ENCODE peak calls at places on chromosomes 3 and 15, in six cellular contexts. One of them, this sample, is unnamed.

GRCh38 chr3:87468938-87469337 is 192.6 kb upstream of the POU1F1 start:
- DNase-seq in tibial artery: no peak
- DNase-seq in cardiac muscle cell: no peak
- DNase-seq in tibial nerve: no peak
- DNase-seq in right lobe of liver: no peak
- DNase-seq in fibroblast of lung: no peak
- DNase-seq in this sample: no peak

GRCh38 chr3:36380171-36381031 is at the start of gene STAC:
- DNase-seq in cardiac muscle cell: peak; percentile 12
- DNase-seq in right lobe of liver: peak; percentile 46
- DNase-seq in fibroblast of lung: no peak
- DNase-seq in tibial nerve: no peak
- DNase-seq in tibial artery: peak; percentile 22
- DNase-seq in this sample: peak; percentile 72

GRCh38 chr3:32175607-32176197 is 62.8 kb upstream of the CMTM8 start:
- DNase-seq in tibial artery: no peak
- DNase-seq in right lobe of liver: no peak
- DNase-seq in cardiac muscle cell: peak; percentile 78
- DNase-seq in tibial nerve: no peak
- DNase-seq in fibroblast of lung: peak; percentile 78
- DNase-seq in this sample: no peak

GRCh38 chr3:15803913-15804312 is 6.1 kb upstream of the ANKRD28 start:
- DNase-seq in cardiac muscle cell: no peak
- DNase-seq in fibroblast of lung: no peak
- DNase-seq in tibial nerve: no peak
- DNase-seq in tibial artery: no peak
- DNase-seq in right lobe of liver: no peak
- DNase-seq in this sample: no peak

GRCh38 chr3:184693011-184693975 is 18.6 kb downstream of the MAGEF1 start:
- DNase-seq in cardiac muscle cell: no peak
- DNase-seq in fibroblast of lung: no peak
- DNase-seq in right lobe of liver: no peak
- DNase-seq in tibial artery: no peak
- DNase-seq in tibial nerve: no peak
- DNase-seq in this sample: no peak

GRCh38 chr15:67501177-67501835 is 19.6 kb upstream of the C15orf61 start:
- DNase-seq in right lobe of liver: no peak
- DNase-seq in cardiac muscle cell: peak; percentile 55
- DNase-seq in fibroblast of lung: peak; percentile 76
- DNase-seq in tibial artery: no peak
- DNase-seq in tibial nerve: no peak
- DNase-seq in this sample: no peak

GRCh38 chr3:149581681-149582349 is 76.0 kb downstream of the WWTR1 start:
- DNase-seq in fibroblast of lung: peak; percentile 84
- DNase-seq in tibial nerve: no peak
- DNase-seq in right lobe of liver: no peak
- DNase-seq in tibial artery: peak; percentile 51
- DNase-seq in cardiac muscle cell: peak; percentile 71
- DNase-seq in this sample: peak; percentile 79

GRCh38 chr3:51393096-51393495 is 2.0 kb downstream of the RBM15B start:
- DNase-seq in tibial nerve: no peak
- DNase-seq in fibroblast of lung: no peak
- DNase-seq in cardiac muscle cell: no peak
- DNase-seq in right lobe of liver: no peak
- DNase-seq in tibial artery: no peak
- DNase-seq in this sample: no peak

GRCh38 chr3:160685144-160685766 is 8.3 kb downstream of the ARL14 start:
- DNase-seq in right lobe of liver: no peak
- DNase-seq in fibroblast of lung: no peak
- DNase-seq in tibial nerve: no peak
- DNase-seq in cardiac muscle cell: no peak
- DNase-seq in tibial artery: no peak
- DNase-seq in this sample: no peak

GRCh38 chr3:100605358-100605757 is 4.0 kb upstream of the ADGRG7 start:
- DNase-seq in tibial artery: no peak
- DNase-seq in right lobe of liver: no peak
- DNase-seq in cardiac muscle cell: no peak
- DNase-seq in fibroblast of lung: no peak
- DNase-seq in tibial nerve: no peak
- DNase-seq in this sample: no peak

GRCh38 chr3:100609963-100610362 is 562 bp downstream of the ADGRG7 start:
- DNase-seq in cardiac muscle cell: no peak
- DNase-seq in tibial artery: no peak
- DNase-seq in fibroblast of lung: no peak
- DNase-seq in tibial nerve: no peak
- DNase-seq in right lobe of liver: no peak
- DNase-seq in this sample: no peak

GRCh38 chr3:100611221-100611620 is 1.8 kb downstream of the ADGRG7 start:
- DNase-seq in cardiac muscle cell: no peak
- DNase-seq in right lobe of liver: no peak
- DNase-seq in tibial artery: no peak
- DNase-seq in fibroblast of lung: no peak
- DNase-seq in tibial nerve: no peak
- DNase-seq in this sample: no peak

GRCh38 chr3:100606894-100607512 is 2.4 kb upstream of the ADGRG7 start:
- DNase-seq in tibial artery: no peak
- DNase-seq in cardiac muscle cell: no peak
- DNase-seq in right lobe of liver: no peak
- DNase-seq in fibroblast of lung: no peak
- DNase-seq in tibial nerve: no peak
- DNase-seq in this sample: no peak

DNA sequence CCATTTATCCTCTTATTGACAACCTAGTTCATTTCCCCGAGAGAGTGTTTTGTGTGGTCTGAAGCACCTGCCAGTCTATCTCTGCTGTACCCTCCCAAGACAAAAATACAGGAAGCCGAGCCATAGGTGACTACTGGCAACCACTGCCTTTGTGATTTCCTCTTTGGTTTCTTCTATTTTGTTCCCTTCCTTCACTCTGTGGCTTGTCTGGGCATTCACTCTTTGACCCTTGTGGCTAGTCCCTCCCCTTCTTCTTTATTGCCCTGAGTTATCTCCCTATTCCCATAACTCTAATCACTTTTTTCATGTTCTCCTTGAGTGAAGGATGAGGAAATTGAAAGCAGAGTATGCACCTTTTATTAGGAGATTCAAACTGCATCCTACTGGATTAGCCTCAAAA is at the start of gene ADGRG7:
- DNase-seq in right lobe of liver: no peak
- DNase-seq in cardiac muscle cell: no peak
- DNase-seq in fibroblast of lung: no peak
- DNase-seq in tibial artery: no peak
- DNase-seq in tibial nerve: no peak
- DNase-seq in this sample: no peak
- H3K4me3 ChIP-seq in right lobe of liver: no peak within 1 kb of the TSS
- H3K4me3 ChIP-seq in cardiac muscle cell: no peak within 1 kb of the TSS
- H3K4me3 ChIP-seq in fibroblast of lung: no peak within 1 kb of the TSS
- H3K4me3 ChIP-seq in tibial artery: no peak within 1 kb of the TSS
- H3K4me3 ChIP-seq in tibial nerve: no peak within 1 kb of the TSS
- H3K4me3 ChIP-seq in this sample: no peak within 1 kb of the TSS

GRCh38 chr15:40342421-40343313 is 1.9 kb upstream of the CCDC9B start:
- DNase-seq in right lobe of liver: no peak
- DNase-seq in fibroblast of lung: no peak
- DNase-seq in tibial artery: no peak
- DNase-seq in tibial nerve: no peak
- DNase-seq in cardiac muscle cell: peak; percentile 51
- DNase-seq in this sample: no peak

GRCh38 chr15:40340038-40340739 is 550 bp downstream of the CCDC9B start:
- DNase-seq in fibroblast of lung: peak; percentile 76
- DNase-seq in tibial artery: peak; percentile 88
- DNase-seq in cardiac muscle cell: peak; percentile 82
- DNase-seq in right lobe of liver: no peak
- DNase-seq in tibial nerve: no peak
- DNase-seq in this sample: peak; percentile 92

GRCh38 chr15:40338921-40339620 is 1.7 kb downstream of the CCDC9B start:
- DNase-seq in right lobe of liver: no peak
- DNase-seq in cardiac muscle cell: peak; percentile 76
- DNase-seq in tibial artery: no peak
- DNase-seq in fibroblast of lung: peak; percentile 58
- DNase-seq in tibial nerve: no peak
- DNase-seq in this sample: peak; percentile 84

GRCh38 chr15:40339621-40339945 is 1.2 kb downstream of the CCDC9B start:
- DNase-seq in cardiac muscle cell: no peak
- DNase-seq in tibial nerve: no peak
- DNase-seq in fibroblast of lung: no peak
- DNase-seq in tibial artery: no peak
- DNase-seq in right lobe of liver: no peak
- DNase-seq in this sample: no peak

DNA sequence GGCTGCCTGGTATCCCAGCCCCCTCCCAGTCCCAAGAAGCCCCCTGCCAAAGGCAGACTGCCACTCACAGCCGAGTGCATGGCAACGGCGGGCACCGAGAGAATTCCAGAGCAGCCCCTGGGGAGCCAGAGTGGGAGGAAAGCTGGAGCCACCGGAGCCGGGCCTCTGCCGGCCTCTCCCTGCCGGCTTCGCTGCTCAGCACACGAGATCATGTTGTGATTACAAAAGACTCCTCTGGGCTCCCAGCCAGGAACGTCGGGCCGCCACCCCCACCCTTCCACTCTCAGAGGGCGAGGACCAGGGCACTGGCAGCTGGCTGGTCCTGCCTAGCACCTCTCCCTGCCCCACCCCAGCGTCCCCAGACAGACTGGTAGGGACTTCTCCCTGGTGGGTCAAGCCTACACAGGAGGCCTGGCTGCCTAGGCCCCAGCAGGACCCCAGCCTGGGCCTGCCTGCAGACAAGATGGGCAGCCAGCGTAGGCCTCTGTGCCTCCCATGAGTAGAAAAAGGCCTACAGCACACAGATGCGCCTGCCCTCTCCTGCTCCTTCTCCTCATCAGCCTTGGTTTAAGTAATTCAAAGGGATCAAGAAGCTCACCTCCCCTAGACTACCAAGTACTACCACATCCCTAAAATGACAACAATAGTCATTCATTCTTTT is at the start of gene CCDC9B:
- DNase-seq in tibial nerve: peak; percentile 84
- DNase-seq in tibial artery: peak; percentile 92
- DNase-seq in fibroblast of lung: peak; percentile 91
- DNase-seq in cardiac muscle cell: peak; percentile 91
- DNase-seq in right lobe of liver: peak; percentile 94
- DNase-seq in this sample: peak; percentile 94
- H3K27ac ChIP-seq in tibial nerve: peak within 1 kb of the TSS; percentile 98
- H3K27ac ChIP-seq in tibial artery: peak within 1 kb of the TSS; percentile 90
- H3K27ac ChIP-seq in fibroblast of lung: peak within 1 kb of the TSS; percentile 95
- H3K27ac ChIP-seq in cardiac muscle cell: peak within 1 kb of the TSS; percentile 97
- H3K27ac ChIP-seq in right lobe of liver: peak within 1 kb of the TSS; percentile 71
- H3K27ac ChIP-seq in this sample: peak within 1 kb of the TSS; percentile 98

GRCh38 chr15:74777769-74778598 is 3.9 kb upstream of the CSK start:
- DNase-seq in cardiac muscle cell: no peak
- DNase-seq in right lobe of liver: no peak
- DNase-seq in tibial nerve: no peak
- DNase-seq in tibial artery: no peak
- DNase-seq in fibroblast of lung: no peak
- DNase-seq in this sample: no peak
- H3K4me3 ChIP-seq in cardiac muscle cell: no peak overlapping the region
- H3K4me3 ChIP-seq in right lobe of liver: no peak overlapping the region
- H3K4me3 ChIP-seq in tibial nerve: no peak overlapping the region
- H3K4me3 ChIP-seq in tibial artery: no peak overlapping the region
- H3K4me3 ChIP-seq in fibroblast of lung: no peak overlapping the region
- H3K4me3 ChIP-seq in this sample: no peak overlapping the region

GRCh38 chr3:100041328-100041749 is 73.0 kb downstream of the FILIP1L start:
- DNase-seq in cardiac muscle cell: peak; percentile 94
- DNase-seq in tibial nerve: no peak
- DNase-seq in fibroblast of lung: peak; percentile 92
- DNase-seq in right lobe of liver: no peak
- DNase-seq in tibial artery: no peak
- DNase-seq in this sample: no peak

GRCh38 chr3:100043271-100043670 is 71.0 kb downstream of the FILIP1L start:
- DNase-seq in fibroblast of lung: no peak
- DNase-seq in right lobe of liver: no peak
- DNase-seq in tibial artery: no peak
- DNase-seq in tibial nerve: no peak
- DNase-seq in cardiac muscle cell: no peak
- DNase-seq in this sample: no peak

GRCh38 chr3:100042144-100042543 is 72.2 kb downstream of the FILIP1L start:
- DNase-seq in tibial artery: no peak
- DNase-seq in right lobe of liver: no peak
- DNase-seq in cardiac muscle cell: peak; percentile 89
- DNase-seq in fibroblast of lung: peak; percentile 90
- DNase-seq in tibial nerve: no peak
- DNase-seq in this sample: no peak

GRCh38 chr3:100040846-100041245 is 73.5 kb downstream of the FILIP1L start:
- DNase-seq in cardiac muscle cell: peak; percentile 74
- DNase-seq in fibroblast of lung: peak; percentile 87
- DNase-seq in right lobe of liver: no peak
- DNase-seq in tibial nerve: no peak
- DNase-seq in tibial artery: no peak
- DNase-seq in this sample: no peak

DNA sequence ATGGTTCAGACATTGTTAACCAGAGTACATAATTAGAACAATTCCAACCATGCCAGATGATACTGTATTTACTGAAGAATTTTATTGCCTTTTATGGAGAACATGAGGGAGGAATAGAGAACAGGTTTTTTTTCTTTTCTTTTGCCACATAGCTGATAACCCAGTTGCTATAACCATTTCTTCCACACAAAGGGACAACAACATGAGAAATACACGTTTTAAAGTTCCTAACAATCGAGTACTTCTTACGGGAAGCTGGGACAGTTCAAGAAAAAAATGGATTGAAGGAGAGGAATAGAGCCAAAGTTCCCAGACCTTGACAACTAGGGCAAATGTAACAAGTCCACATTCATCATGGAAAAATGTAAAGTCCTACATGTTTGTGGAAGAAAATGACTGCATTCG is 71.7 kb downstream of the FILIP1L start:
- DNase-seq in cardiac muscle cell: peak; percentile 91
- DNase-seq in tibial artery: no peak
- DNase-seq in fibroblast of lung: peak; percentile 89
- DNase-seq in right lobe of liver: no peak
- DNase-seq in tibial nerve: no peak
- DNase-seq in this sample: no peak
- H3K27ac ChIP-seq in cardiac muscle cell: no peak overlapping the region
- H3K27ac ChIP-seq in tibial artery: peak overlapping the region; percentile 73
- H3K27ac ChIP-seq in fibroblast of lung: peak overlapping the region; percentile 86
- H3K27ac ChIP-seq in right lobe of liver: peak overlapping the region; percentile 19
- H3K27ac ChIP-seq in tibial nerve: peak overlapping the region; percentile 95
- H3K27ac ChIP-seq in this sample: peak overlapping the region; percentile 92